ENCODE peak calls at places on chromosome 14, in ten cellular contexts. Y is naive thymus-derived CD4-positive, alpha-beta T cell; M is psoas muscle; A is endodermal cell; D is testis; Q is suprapubic skin; L is left ventricle myocardium inferior; V is cardiac muscle cell; F is HCT116; R is fibroblast of lung. J is an unnamed sample.

GRCh38 chr14:51996148-51996746 is 6.9 kb downstream of the RTRAF start:
- DNase-seq in D (no peak), A (no peak), Q (no peak), F (no peak), L (no peak), V (peak), Y (no peak), M (no peak), R (peak), J (no peak)

GRCh38 chr14:23640524-23641141 is 4.5 kb downstream of the DHRS2 start:
- DNase-seq in A (peak), M (no peak), L (peak), Q (no peak), V (peak), F (no peak), R (peak), D (peak), Y (no peak), J (no peak)

GRCh38 chr14:22923746-22924145 is 4.8 kb upstream of the RBM23 start:
- DNase-seq in M (no peak), F (no peak), L (no peak), Y (no peak), Q (no peak), D (no peak), R (no peak), A (no peak), V (no peak), J (no peak)

GRCh38 chr14:20400965-20401593 is 12.2 kb downstream of the TEP1 start:
- DNase-seq in V (no peak), Y (peak), L (no peak), R (no peak), F (peak), Q (no peak), A (no peak), M (no peak), D (no peak), J (peak)

GRCh38 chr14:35121026-35121886 is 534 bp downstream of the PPP2R3C start:
- DNase-seq in F (no peak), M (no peak), Y (no peak), Q (no peak), A (peak), R (peak), V (peak), D (peak), L (peak), J (peak)

GRCh38 chr14:58844544-58844943 is 206.8 kb downstream of the DACT1 start:
- DNase-seq in F (no peak), Q (no peak), R (no peak), V (no peak), A (no peak), D (no peak), M (no peak), Y (no peak), L (no peak), J (no peak)

GRCh38 chr14:66471584-66471983 is 14.6 kb upstream of the CCDC196 start:
- DNase-seq in Q (no peak), R (no peak), A (no peak), M (no peak), L (no peak), Y (no peak), V (no peak), D (no peak), F (no peak), J (no peak)

GRCh38 chr14:104446611-104447010 is 133.0 kb upstream of the C14orf180 start:
- DNase-seq in D (no peak), V (no peak), Y (no peak), A (peak), F (no peak), R (no peak), L (no peak), M (no peak), Q (no peak), J (no peak)

GRCh38 chr14:36518586-36519430 is 1.2 kb downstream of the NKX2-1 start:
- DNase-seq in Y (no peak), Q (no peak), M (no peak), A (peak), V (no peak), D (no peak), R (no peak), L (no peak), F (no peak), J (no peak)

GRCh38 chr14:58245562-58245961 is 919 bp downstream of the PSMA3 start:
- DNase-seq in D (no peak), R (no peak), Q (no peak), A (no peak), M (no peak), V (no peak), F (no peak), Y (no peak), L (no peak), J (no peak)

GRCh38 chr14:63717704-63718103 is 10.2 kb downstream of the SGPP1 start:
- DNase-seq in A (no peak), D (no peak), M (no peak), L (no peak), Y (no peak), F (peak), Q (no peak), V (peak), R (peak), J (no peak)

GRCh38 chr14:45491914-45492313 is 238.9 kb upstream of the MIS18BP1 start:
- DNase-seq in R (no peak), F (no peak), V (no peak), Y (no peak), D (no peak), A (no peak), Q (no peak), L (no peak), M (no peak), J (no peak)

GRCh38 chr14:25400607-25401206 is 350.8 kb upstream of the STXBP6 start:
- DNase-seq in D (peak), L (no peak), A (peak), Y (no peak), Q (no peak), M (no peak), F (no peak), V (peak), R (peak), J (no peak)

GRCh38 chr14:100894416-100894815 is 9.1 kb downstream of the RTL1 start:
- DNase-seq in V (no peak), Y (no peak), A (no peak), F (no peak), D (peak), M (no peak), R (no peak), L (no peak), Q (no peak), J (no peak)

GRCh38 chr14:51020024-51020710 is 74.7 kb downstream of the TRIM9 start:
- DNase-seq in F (no peak), A (no peak), Y (no peak), M (no peak), V (peak), R (no peak), D (no peak), L (no peak), Q (no peak), J (no peak)

GRCh38 chr14:36880276-36880675 is 218.6 kb downstream of the PAX9 start:
- DNase-seq in A (no peak), F (no peak), Y (no peak), R (no peak), Q (no peak), D (no peak), M (no peak), L (no peak), V (no peak), J (no peak)

GRCh38 chr14:49621114-49621881 is 699 bp downstream of the MGAT2 start:
- DNase-seq in R (peak), F (no peak), M (peak), V (peak), Y (peak), A (peak), D (peak), Q (peak), L (peak), J (no peak)

GRCh38 chr14:43475762-43476161 is 1031.3 kb downstream of the FSCB start:
- DNase-seq in V (no peak), Q (no peak), M (no peak), R (no peak), A (no peak), Y (no peak), L (no peak), F (no peak), D (no peak), J (peak)

GRCh38 chr14:63652406-63652805 is 10.7 kb upstream of the WDR89 start:
- DNase-seq in D (no peak), Q (no peak), V (no peak), R (no peak), M (no peak), A (no peak), F (no peak), Y (no peak), L (no peak), J (no peak)

GRCh38 chr14:73237219-73237785 is at the start of gene PAPLN:
- DNase-seq in V (peak), M (peak), D (no peak), R (peak), Q (no peak), L (no peak), Y (no peak), F (peak), A (peak), J (peak)

GRCh38 chr14:50821471-50822464 is 9.2 kb downstream of the NIN start:
- DNase-seq in D (no peak), V (no peak), Y (peak), Q (no peak), R (no peak), L (peak), M (peak), F (no peak), A (no peak), J (peak)

GRCh38 chr14:77892381-77892871 is 92.5 kb downstream of the ADCK1 start:
- DNase-seq in L (peak), A (no peak), Q (no peak), Y (no peak), R (no peak), D (no peak), M (no peak), V (peak), F (no peak), J (no peak)

GRCh38 chr14:81132492-81132891 is 88.3 kb downstream of the GTF2A1 start:
- DNase-seq in R (no peak), F (no peak), L (no peak), V (no peak), Q (no peak), D (no peak), M (no peak), A (no peak), Y (no peak), J (no peak)

GRCh38 chr14:50003213-50004021 is 110.5 kb downstream of the ARF6 start:
- DNase-seq in F (peak), Q (peak), D (peak), R (peak), L (peak), M (peak), A (peak), Y (peak), V (peak), J (peak)

GRCh38 chr14:66649515-66649914 is 141.6 kb downstream of the GPHN start:
- DNase-seq in R (no peak), A (no peak), V (no peak), F (no peak), D (no peak), Q (no peak), L (no peak), M (no peak), Y (no peak), J (no peak)

GRCh38 chr14:59187802-59188460 is 536 bp upstream of the DAAM1 start:
- DNase-seq in A (no peak), D (peak), Y (peak), Q (peak), F (no peak), V (no peak), M (peak), R (no peak), L (peak), J (peak)

GRCh38 chr14:21494902-21495762 is 16.0 kb downstream of the METTL3 start:
- DNase-seq in Y (no peak), R (peak), M (no peak), F (no peak), V (peak), A (no peak), D (no peak), Q (no peak), L (no peak), J (no peak)
- H3K27ac ChIP-seq in Y (no peak), R (no peak), M (no peak), F (no peak), V (no peak), A (no peak), D (no peak), Q (no peak), L (no peak), J (no peak)

GRCh38 chr14:92503756-92504491 is 9.7 kb upstream of the RIN3 start:
- DNase-seq in Y (no peak), L (no peak), R (peak), A (no peak), V (peak), Q (peak), M (peak), D (peak), F (peak), J (peak)
- H3K27ac ChIP-seq in Y (no peak), L (peak), R (peak), A (no peak), V (no peak), Q (no peak), M (no peak), D (peak), F (peak), J (no peak)

GRCh38 chr14:93929048-93929535 is 1.9 kb downstream of the FAM181A start:
- DNase-seq in D (no peak), V (no peak), R (no peak), A (no peak), L (no peak), Q (no peak), M (peak), F (no peak), Y (no peak), J (no peak)

GRCh38 chr14:93928184-93929047 is 1.3 kb downstream of the FAM181A start:
- DNase-seq in A (no peak), M (peak), L (no peak), Y (no peak), R (no peak), V (no peak), Q (no peak), F (no peak), D (no peak), J (no peak)

GRCh38 chr14:93930296-93930988 is 3.3 kb downstream of the FAM181A start:
- DNase-seq in R (no peak), D (no peak), A (no peak), Y (no peak), F (no peak), Q (no peak), L (no peak), V (no peak), M (no peak), J (no peak)

GRCh38 chr14:93930989-93931307 is 3.8 kb downstream of the FAM181A start:
- DNase-seq in F (no peak), D (no peak), L (no peak), M (no peak), A (no peak), R (no peak), Y (no peak), V (no peak), Q (no peak), J (no peak)

GRCh38 chr14:93929657-93930056 is 2.5 kb downstream of the FAM181A start:
- DNase-seq in D (no peak), A (no peak), F (no peak), V (no peak), Q (no peak), Y (no peak), R (no peak), L (no peak), M (peak), J (no peak)
- H3K27ac ChIP-seq in D (no peak), A (no peak), F (no peak), V (no peak), Q (no peak), Y (no peak), R (no peak), L (no peak), M (no peak), J (no peak)

DNA sequence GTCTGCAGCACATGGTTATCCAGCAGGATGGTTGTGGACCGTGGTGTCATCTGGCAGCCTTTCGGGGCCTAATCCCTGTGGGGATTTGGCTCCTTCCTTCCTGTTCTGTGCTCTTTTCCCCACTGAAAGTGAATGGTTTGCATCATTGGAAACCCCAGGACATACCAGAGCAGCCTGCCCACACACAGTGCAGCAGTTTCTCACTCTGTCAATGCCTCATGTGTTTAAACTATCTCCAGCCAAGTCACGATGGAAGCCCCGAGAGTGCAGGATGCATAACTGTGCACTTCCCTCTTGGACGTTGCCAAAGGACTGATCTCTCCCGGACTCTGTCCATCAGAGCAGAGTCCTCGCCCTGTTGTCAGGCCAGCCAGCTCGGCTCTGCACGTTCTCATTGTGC is 29.0 kb upstream of the AMN start:
- DNase-seq in Y (no peak), L (peak), M (peak), Q (peak), V (peak), A (no peak), D (peak), R (peak), F (no peak), J (no peak)
- H3K27ac ChIP-seq in Y (no peak), L (no peak), M (no peak), Q (no peak), V (no peak), A (no peak), D (no peak), R (no peak), F (no peak), J (no peak)

GRCh38 chr14:83988274-83988673 is 1541.7 kb upstream of the FLRT2 start:
- DNase-seq in R (peak), Y (no peak), V (peak), Q (no peak), F (no peak), L (no peak), M (no peak), A (no peak), D (no peak), J (no peak)
- H3K27ac ChIP-seq in R (no peak), Y (no peak), V (no peak), Q (no peak), F (no peak), L (no peak), M (no peak), A (no peak), D (no peak), J (no peak)

GRCh38 chr14:31161274-31161673 is 46.3 kb downstream of the HECTD1 start:
- DNase-seq in M (no peak), V (no peak), A (no peak), Y (no peak), L (no peak), R (no peak), Q (no peak), D (no peak), F (no peak), J (no peak)
- H3K27ac ChIP-seq in M (no peak), V (no peak), A (no peak), Y (no peak), L (no peak), R (no peak), Q (no peak), D (no peak), F (peak), J (no peak)

J was measured in RWPE1.